ENCODE peak calls at places on chromosomes 7 and 10, in ten cellular contexts. E is cardiac muscle cell; F is spleen; H is aorta; L is IMR-90; D is CD8-positive, alpha-beta memory T cell; J is suprapubic skin; Q is upper lobe of left lung; O is adipocyte; K is neuronal stem cell. N is an unnamed sample. For H3K4me1 and H3K27me3, the result is how much of the 10 kb centered on the place peaks cover.

GRCh38 chr7:117731455-117731854 is 141.8 kb downstream of the CTTNBP2 start:
- DNase-seq in E (no peak), F (no peak), H (no peak), L (peak), D (no peak), J (no peak), Q (no peak), O (no peak), K (no peak), N (no peak)

GRCh38 chr7:7595451-7595850 is 28.8 kb downstream of the MIOS start:
- DNase-seq in E (peak), F (no peak), H (no peak), L (peak), D (peak), J (no peak), Q (no peak), O (peak), K (no peak), N (no peak)

GRCh38 chr7:21967500-21968099 is 21.9 kb upstream of the CDCA7L start:
- DNase-seq in E (no peak), F (no peak), H (no peak), L (no peak), D (peak), J (no peak), Q (no peak), O (no peak), K (no peak), N (no peak)

GRCh38 chr10:134743-135600 is at the start of gene ZMYND11:
- DNase-seq in E (peak), F (peak), H (peak), L (peak), D (no peak), J (no peak), Q (peak), O (peak), K (peak), N (peak)

GRCh38 chr7:98681496-98681895 is 64.4 kb downstream of the NPTX2 start:
- DNase-seq in E (no peak), F (peak), H (no peak), L (no peak), D (no peak), J (no peak), Q (no peak), O (no peak), K (no peak), N (no peak)

GRCh38 chr7:98935811-98936210 is 57.5 kb downstream of the TRRAP start:
- DNase-seq in E (no peak), F (no peak), H (no peak), L (peak), D (no peak), J (no peak), Q (no peak), O (peak), K (no peak), N (no peak)

GRCh38 chr10:79224263-79224949 is 122.9 kb upstream of the PPIF start:
- DNase-seq in E (no peak), F (no peak), H (no peak), L (no peak), D (no peak), J (no peak), Q (no peak), O (no peak), K (no peak), N (no peak)

GRCh38 chr7:105751054-105751453 is 125.3 kb downstream of the ATXN7L1 start:
- DNase-seq in E (no peak), F (no peak), H (no peak), L (no peak), D (no peak), J (no peak), Q (no peak), O (no peak), K (no peak), N (no peak)

GRCh38 chr10:6607187-6607586 is 27.1 kb upstream of the PRKCQ start:
- DNase-seq in E (no peak), F (no peak), H (no peak), L (no peak), D (peak), J (no peak), Q (no peak), O (no peak), K (no peak), N (no peak)

GRCh38 chr10:64036996-64037666 is 515.9 kb downstream of the REEP3 start:
- DNase-seq in E (no peak), F (no peak), H (no peak), L (no peak), D (no peak), J (no peak), Q (no peak), O (no peak), K (no peak), N (no peak)

GRCh38 chr7:87316097-87316700 is 29.3 kb upstream of the CROT start:
- DNase-seq in E (no peak), F (no peak), H (no peak), L (no peak), D (no peak), J (no peak), Q (no peak), O (no peak), K (no peak), N (no peak)

GRCh38 chr7:115728518-115728917 is 302.0 kb downstream of the TFEC start:
- DNase-seq in E (no peak), F (no peak), H (no peak), L (no peak), D (no peak), J (no peak), Q (no peak), O (no peak), K (no peak), N (no peak)

GRCh38 chr7:47402941-47403340 is 179.0 kb downstream of the TNS3 start:
- DNase-seq in E (no peak), F (peak), H (no peak), L (no peak), D (no peak), J (no peak), Q (peak), O (no peak), K (no peak), N (peak)

GRCh38 chr7:30879139-30880089 is 32.2 kb upstream of the AQP1 start:
- DNase-seq in E (peak), F (no peak), H (no peak), L (no peak), D (no peak), J (no peak), Q (no peak), O (no peak), K (no peak), N (no peak)

GRCh38 chr10:79223346-79224048 is 123.8 kb upstream of the PPIF start:
- DNase-seq in E (peak), F (no peak), H (no peak), L (peak), D (no peak), J (no peak), Q (no peak), O (no peak), K (no peak), N (no peak)

GRCh38 chr10:129415261-129416135 is 51.5 kb upstream of the MGMT start:
- DNase-seq in E (peak), F (no peak), H (no peak), L (no peak), D (no peak), J (no peak), Q (no peak), O (no peak), K (no peak), N (no peak)

GRCh38 chr10:62261666-62262065 is 7.0 kb downstream of the RTKN2 start:
- DNase-seq in E (no peak), F (no peak), H (no peak), L (peak), D (no peak), J (no peak), Q (no peak), O (peak), K (no peak), N (no peak)

GRCh38 chr10:97185326-97186058 is at the start of gene SLIT1:
- DNase-seq in E (peak), F (peak), H (peak), L (no peak), D (no peak), J (no peak), Q (peak), O (no peak), K (no peak), N (no peak)

GRCh38 chr7:1611708-1612241 is 41.9 kb upstream of the PSMG3 start:
- DNase-seq in E (no peak), F (no peak), H (no peak), L (peak), D (no peak), J (no peak), Q (no peak), O (peak), K (no peak), N (no peak)

GRCh38 chr10:112202561-112203241 is 19.1 kb upstream of the GPAM start:
- DNase-seq in E (no peak), F (no peak), H (no peak), L (peak), D (no peak), J (no peak), Q (no peak), O (no peak), K (no peak), N (no peak)

GRCh38 chr10:133278577-133279265 is 2.1 kb upstream of the ADAM8 start:
- DNase-seq in E (peak), F (peak), H (no peak), L (peak), D (no peak), J (no peak), Q (peak), O (peak), K (no peak), N (peak)

GRCh38 chr7:45295222-45295621 is 137.6 kb downstream of the RAMP3 start:
- DNase-seq in E (no peak), F (no peak), H (no peak), L (no peak), D (no peak), J (no peak), Q (no peak), O (no peak), K (no peak), N (no peak)

GRCh38 chr10:24193330-24193729 is 15.6 kb upstream of the KIAA1217 start:
- DNase-seq in E (no peak), F (no peak), H (no peak), L (no peak), D (no peak), J (no peak), Q (no peak), O (no peak), K (no peak), N (no peak)

GRCh38 chr10:69963178-69963834 is 89.3 kb upstream of the MACROH2A2 start:
- DNase-seq in E (no peak), F (no peak), H (no peak), L (no peak), D (no peak), J (no peak), Q (no peak), O (no peak), K (no peak), N (no peak)

DNA sequence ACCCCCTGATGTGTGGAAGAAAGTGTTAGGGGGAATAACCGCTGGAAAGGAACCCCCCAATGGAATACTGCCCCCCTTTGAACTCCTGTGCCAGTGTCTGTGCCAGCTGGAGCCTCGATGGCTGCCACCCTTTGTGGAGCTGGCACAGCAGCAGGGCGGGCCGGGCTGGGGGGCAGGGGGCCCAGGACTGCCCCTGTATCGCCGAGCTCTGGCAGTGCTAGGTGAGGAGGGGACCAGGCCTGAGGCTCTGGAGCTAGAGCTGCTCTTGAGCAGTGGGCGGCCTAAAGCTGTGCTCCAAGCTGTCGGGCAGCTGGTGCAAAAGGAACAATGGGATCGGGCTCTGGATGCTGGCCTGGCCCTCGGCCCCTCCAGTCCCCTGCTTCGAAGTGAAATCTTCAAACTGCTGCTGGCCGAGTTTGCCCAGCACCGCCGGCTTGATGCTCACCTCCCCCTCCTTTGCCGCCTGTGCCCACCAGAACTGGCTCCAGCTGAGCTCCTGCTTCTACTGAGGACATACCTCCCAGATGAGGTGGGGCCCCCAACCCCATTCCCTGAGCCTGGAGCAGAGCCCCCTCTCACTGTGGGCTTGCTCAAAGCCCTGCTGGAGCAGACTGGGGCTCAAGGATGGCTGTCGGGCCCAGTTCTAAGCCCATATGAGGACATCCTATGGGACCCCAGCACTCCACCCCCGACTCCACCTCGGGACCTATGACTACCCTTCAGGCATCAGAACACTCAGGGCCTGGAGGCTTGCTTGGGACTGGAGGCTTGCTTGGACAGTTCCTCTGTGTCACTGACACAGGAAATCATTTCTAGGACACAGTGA is 2.2 kb downstream of the HPS6 start:
- DNase-seq in E (no peak), F (no peak), H (peak), L (no peak), D (no peak), J (no peak), Q (peak), O (no peak), K (no peak), N (no peak)
- H3K4me3 ChIP-seq in E (no peak), F (no peak), H (no peak), L (no peak), D (no peak), J (peak), Q (no peak), O (peak), K (no peak), N (no peak)

GRCh38 chr7:146982482-146982881 is 865.9 kb downstream of the CNTNAP2 start:
- DNase-seq in E (no peak), F (no peak), H (no peak), L (no peak), D (no peak), J (no peak), Q (no peak), O (no peak), K (no peak), N (no peak)
- H3K4me1 ChIP-seq in E (under half), F (under half), H (under half), L (under half), D (under half), J (under half), Q (under half), O (under half), K (under half), N (under half)

GRCh38 chr7:148588168-148588890 is 2.2 kb upstream of the C7orf33 start:
- DNase-seq in E (no peak), F (no peak), H (no peak), L (no peak), D (no peak), J (no peak), Q (no peak), O (no peak), K (no peak), N (no peak)

GRCh38 chr7:148587076-148587475 is 3.5 kb upstream of the C7orf33 start:
- DNase-seq in E (no peak), F (no peak), H (no peak), L (no peak), D (no peak), J (no peak), Q (no peak), O (no peak), K (no peak), N (no peak)

GRCh38 chr7:148589640-148590039 is 926 bp upstream of the C7orf33 start:
- DNase-seq in E (no peak), F (no peak), H (no peak), L (no peak), D (no peak), J (no peak), Q (no peak), O (no peak), K (no peak), N (no peak)

GRCh38 chr7:148590533-148590932 is at the start of gene C7orf33:
- DNase-seq in E (no peak), F (no peak), H (no peak), L (no peak), D (no peak), J (no peak), Q (no peak), O (no peak), K (no peak), N (no peak)

GRCh38 chr7:148588891-148589215 is 1.7 kb upstream of the C7orf33 start:
- DNase-seq in E (no peak), F (no peak), H (no peak), L (no peak), D (no peak), J (no peak), Q (no peak), O (no peak), K (no peak), N (no peak)
- H3K27me3 ChIP-seq in E (under half), F (under half), H (under half), L (under half), D (under half), J (under half), Q (under half), O (half or more), K (under half), N (under half)

GRCh38 chr7:129612112-129613015 is 844 bp downstream of the NRF1 start:
- DNase-seq in E (peak), F (peak), H (peak), L (peak), D (peak), J (peak), Q (peak), O (peak), K (peak), N (peak)

GRCh38 chr7:129615018-129615417 is 3.5 kb downstream of the NRF1 start:
- DNase-seq in E (no peak), F (no peak), H (no peak), L (peak), D (no peak), J (no peak), Q (no peak), O (peak), K (no peak), N (no peak)

GRCh38 chr7:129610709-129611245 is 743 bp upstream of the NRF1 start:
- DNase-seq in E (no peak), F (no peak), H (no peak), L (no peak), D (no peak), J (no peak), Q (no peak), O (no peak), K (peak), N (no peak)

GRCh38 chr7:129611246-129612111 is at the start of gene NRF1:
- DNase-seq in E (peak), F (peak), H (peak), L (peak), D (peak), J (peak), Q (peak), O (peak), K (peak), N (peak)

GRCh38 chr7:129613016-129613337 is 1.5 kb downstream of the NRF1 start:
- DNase-seq in E (no peak), F (no peak), H (no peak), L (no peak), D (no peak), J (no peak), Q (no peak), O (no peak), K (no peak), N (no peak)
- H3K4me3 ChIP-seq in E (peak), F (peak), H (peak), L (peak), D (peak), J (peak), Q (peak), O (peak), K (peak), N (peak)

DNA sequence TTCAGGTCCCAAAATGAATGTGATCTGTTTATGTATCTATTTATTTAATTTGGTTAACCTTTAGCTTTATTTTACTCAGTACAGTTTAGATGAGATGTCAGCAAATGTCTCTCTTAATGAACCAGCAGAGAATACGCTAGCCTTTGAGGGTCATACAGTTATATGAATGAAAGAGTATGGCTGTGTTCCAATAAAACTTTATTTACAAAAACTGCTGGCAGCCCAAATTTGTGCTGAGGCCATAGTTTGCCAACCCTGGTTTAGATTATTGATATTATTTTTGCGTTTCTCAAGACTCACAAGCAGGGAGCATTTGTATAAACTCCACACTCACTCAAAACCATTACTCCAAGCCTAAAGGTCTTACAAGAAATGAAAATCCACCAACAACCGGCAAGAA is 323.4 kb upstream of the NRP1 start:
- DNase-seq in E (no peak), F (no peak), H (no peak), L (no peak), D (no peak), J (no peak), Q (no peak), O (no peak), K (no peak), N (no peak)
- H3K4me1 ChIP-seq in E (half or more), F (under half), H (under half), L (under half), D (under half), J (under half), Q (under half), O (under half), K (under half), N (under half)

N was measured in Caco-2.